ENCODE peak calls at places on chromosomes 2 and 18, in six cellular contexts. S is IMR-90, O is trophoblast cell, K is H1, B is H9, X is mesenchymal stem cell. Q is an unnamed sample.

GRCh38 chr2:32678825-32679224 is 51.0 kb downstream of the TTC27 start:
- DNase-seq in O (no peak), S (peak; percentile 73), K (no peak), B (no peak), X (peak; percentile 31), Q (no peak)

GRCh38 chr2:12818416-12819097 is 101.8 kb downstream of the TRIB2 start:
- DNase-seq in K (no peak), O (no peak), S (no peak), X (no peak), B (no peak), Q (no peak)

GRCh38 chr2:39837856-39838453 is 58.9 kb upstream of the THUMPD2 start:
- DNase-seq in K (peak; percentile 73), O (peak; percentile 76), X (peak; percentile 53), B (peak; percentile 65), S (peak; percentile 42), Q (no peak)

GRCh38 chr2:160932960-160933359 is 227.3 kb upstream of the TANK start:
- DNase-seq in K (no peak), B (no peak), S (peak; percentile 85), X (peak; percentile 91), O (peak; percentile 90), Q (no peak)

GRCh38 chr2:31729442-31730092 is 148.8 kb upstream of the SRD5A2 start:
- DNase-seq in S (peak; percentile 35), K (no peak), B (peak; percentile 44), O (peak; percentile 47), X (peak; percentile 1), Q (no peak)

GRCh38 chr2:162318280-162319222 is at the start of gene IFIH1:
- DNase-seq in S (peak; percentile 89), K (peak; percentile 71), X (peak; percentile 97), B (peak; percentile 73), O (peak; percentile 94), Q (peak; percentile 39)

GRCh38 chr2:120231564-120231973 is 8.4 kb upstream of the TMEM185B start:
- DNase-seq in X (no peak), O (no peak), S (no peak), B (peak; percentile 14), K (no peak), Q (no peak)

GRCh38 chr2:99153921-99154604 is 679 bp downstream of the TSGA10 start:
- DNase-seq in X (no peak), B (no peak), K (no peak), O (no peak), S (peak; percentile 10), Q (no peak)

GRCh38 chr2:140122001-140122400 is 1341.8 kb upstream of the NXPH2 start:
- DNase-seq in O (no peak), K (no peak), X (peak; percentile 22), B (no peak), S (no peak), Q (no peak)

GRCh38 chr2:52072949-52073348 is 1041.0 kb upstream of the NRXN1 start:
- DNase-seq in X (no peak), K (no peak), S (no peak), O (no peak), B (no peak), Q (no peak)

GRCh38 chr18:31979714-31980113 is 36.8 kb upstream of the TRAPPC8 start:
- DNase-seq in K (no peak), S (no peak), O (no peak), B (no peak), X (no peak), Q (no peak)

GRCh38 chr18:24228661-24229053 is 89.8 kb downstream of the CABYR start:
- DNase-seq in K (no peak), X (no peak), S (peak; percentile 21), B (no peak), O (no peak), Q (no peak)

DNA sequence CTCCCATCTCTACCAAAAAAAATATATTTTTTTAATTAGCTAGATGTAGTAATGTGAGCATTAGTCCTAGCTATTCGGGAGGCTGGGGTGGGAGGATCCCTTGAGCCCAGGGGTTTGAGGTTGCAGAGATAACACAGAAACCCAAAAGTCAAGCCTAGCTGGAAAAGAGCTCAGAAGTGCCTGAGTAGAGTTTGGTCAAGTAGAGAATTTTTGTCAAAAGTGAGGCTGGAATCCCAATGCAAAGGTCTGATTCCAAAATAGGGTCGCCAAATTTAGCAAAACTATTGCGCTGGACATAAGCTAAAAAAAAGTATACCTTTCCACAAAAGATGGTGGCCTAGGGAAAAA is 15.5 kb upstream of the MSH6 start:
- DNase-seq in K (no peak), X (no peak), O (peak; percentile 35), S (no peak), B (no peak), Q (no peak)
- H3K14ac ChIP-seq in K (no peak overlapping the region), X (no peak overlapping the region), O (no peak overlapping the region), S (no peak overlapping the region), B (no peak overlapping the region), Q (no peak overlapping the region)

GRCh38 chr2:64500549-64500948 is 23.6 kb upstream of the AFTPH start:
- DNase-seq in B (no peak), X (no peak), O (no peak), S (no peak), K (peak; percentile 23), Q (no peak)
- H3K27me3 ChIP-seq in B (no peaks in the 10 kb centered on the region), X (peaks cover 25% of the 10 kb centered on the region), O (no peaks in the 10 kb centered on the region), S (peaks cover 62% of the 10 kb centered on the region), K (no peaks in the 10 kb centered on the region), Q (peaks cover 8% of the 10 kb centered on the region)

GRCh38 chr2:181818826-181819225 is 72.7 kb upstream of the ITPRID2 start:
- DNase-seq in S (no peak), X (no peak), K (no peak), O (no peak), B (no peak), Q (no peak)
- H4K91ac ChIP-seq in S (no peak overlapping the region), X (no peak overlapping the region), K (no peak overlapping the region), O (no peak overlapping the region), B (no peak overlapping the region), Q (no peak overlapping the region)

DNA sequence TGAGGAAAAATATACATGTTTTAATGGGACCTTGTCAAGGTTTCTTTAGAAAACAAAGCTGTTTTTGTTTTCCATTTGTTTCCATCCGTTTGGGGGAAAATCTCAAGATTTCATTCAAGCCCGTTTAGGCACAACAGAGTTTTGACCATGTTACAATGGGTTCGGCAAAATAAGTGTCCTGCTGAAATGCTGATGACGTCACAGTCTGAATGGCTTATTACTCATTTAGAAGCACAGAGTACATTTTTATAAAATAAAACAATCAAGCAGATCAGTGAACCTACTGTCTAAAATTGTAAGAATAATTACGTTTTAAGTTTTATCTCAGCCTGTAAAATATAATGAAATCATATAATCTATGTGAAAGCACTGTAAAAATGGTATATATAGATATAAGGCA is 174.2 kb downstream of the MYT1L start:
- DNase-seq in S (no peak), K (no peak), O (no peak), X (no peak), B (no peak), Q (no peak)
- H3K14ac ChIP-seq in S (no peak overlapping the region), K (no peak overlapping the region), O (no peak overlapping the region), X (no peak overlapping the region), B (no peak overlapping the region), Q (no peak overlapping the region)

DNA sequence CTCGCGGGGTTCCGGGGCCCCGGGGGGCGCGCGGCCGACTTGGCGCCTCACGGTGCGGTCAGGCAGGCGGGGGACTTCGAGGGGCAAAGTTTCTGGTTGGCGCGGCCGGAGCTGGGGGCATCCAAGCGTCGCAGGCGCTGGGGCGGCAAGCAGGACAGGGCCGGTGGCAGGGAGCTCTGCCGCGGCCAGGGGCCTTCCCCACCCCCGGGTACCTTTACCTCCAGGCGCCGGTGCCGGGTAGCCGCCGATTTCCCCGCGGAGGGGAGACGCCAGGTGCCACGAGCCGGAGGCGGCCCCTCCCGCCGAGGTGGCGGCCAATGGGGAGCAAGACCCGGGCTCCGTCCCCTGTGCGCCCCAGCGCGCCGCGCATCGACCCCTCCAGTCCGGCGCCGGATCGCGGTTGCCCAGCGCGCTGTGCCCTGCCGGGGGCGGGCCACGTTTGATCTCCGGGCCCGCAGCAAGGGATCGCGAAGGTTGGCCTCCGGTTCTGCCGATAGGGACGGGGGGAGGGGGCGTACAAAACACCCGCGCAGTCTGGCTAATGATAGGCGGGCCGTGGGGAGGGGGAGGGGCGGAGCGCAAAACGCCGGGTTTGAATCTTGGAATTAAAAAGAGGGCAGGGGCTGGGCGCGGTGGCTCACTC is at the start of gene ST8SIA5:
- DNase-seq in O (no peak), K (peak; percentile 88), X (peak; percentile 10), S (no peak), B (peak; percentile 79), Q (peak; percentile 40)
- H3K27me3 ChIP-seq in O (peaks cover 51% of the 10 kb centered on the region), K (peaks cover 17% of the 10 kb centered on the region), X (peaks cover 70% of the 10 kb centered on the region), S (peaks cover 61% of the 10 kb centered on the region), B (peaks cover 25% of the 10 kb centered on the region), Q (peaks cover 90% of the 10 kb centered on the region)

GRCh38 chr2:66696856-66697255 is 261.9 kb downstream of the MEIS1 start:
- DNase-seq in S (peak; percentile 24), X (no peak), O (no peak), B (no peak), K (no peak), Q (no peak)

GRCh38 chr2:66694087-66694858 is 259.3 kb downstream of the MEIS1 start:
- DNase-seq in B (no peak), O (no peak), X (no peak), S (no peak), K (no peak), Q (no peak)

GRCh38 chr2:66697346-66697745 is 262.4 kb downstream of the MEIS1 start:
- DNase-seq in B (no peak), O (no peak), X (no peak), S (no peak), K (no peak), Q (no peak)

GRCh38 chr2:66695211-66695735 is 260.3 kb downstream of the MEIS1 start:
- DNase-seq in O (no peak), B (no peak), S (no peak), K (no peak), X (no peak), Q (no peak)

DNA sequence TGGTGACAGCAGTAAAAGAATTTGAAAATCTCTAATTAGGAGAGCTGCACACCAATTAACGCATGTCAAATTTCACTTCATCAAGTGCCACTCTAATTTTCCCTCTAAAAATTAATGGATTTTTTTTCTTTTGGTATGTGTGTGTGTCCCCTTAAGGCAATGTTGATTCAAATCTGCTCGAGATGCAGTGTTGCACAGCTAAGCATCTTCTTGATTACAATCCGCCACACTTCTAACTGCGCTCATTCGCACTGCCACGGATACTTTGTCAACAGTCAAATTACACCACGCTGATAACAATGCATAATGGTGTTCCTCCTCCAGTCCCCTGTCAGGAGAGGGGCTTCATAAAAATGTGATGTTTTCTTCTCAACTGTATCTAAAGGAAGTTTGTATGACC is 261.4 kb downstream of the MEIS1 start:
- DNase-seq in S (no peak), K (no peak), X (no peak), B (no peak), O (no peak), Q (no peak)
- H4K91ac ChIP-seq in S (no peak overlapping the region), K (no peak overlapping the region), X (no peak overlapping the region), B (no peak overlapping the region), O (no peak overlapping the region), Q (no peak overlapping the region)

DNA sequence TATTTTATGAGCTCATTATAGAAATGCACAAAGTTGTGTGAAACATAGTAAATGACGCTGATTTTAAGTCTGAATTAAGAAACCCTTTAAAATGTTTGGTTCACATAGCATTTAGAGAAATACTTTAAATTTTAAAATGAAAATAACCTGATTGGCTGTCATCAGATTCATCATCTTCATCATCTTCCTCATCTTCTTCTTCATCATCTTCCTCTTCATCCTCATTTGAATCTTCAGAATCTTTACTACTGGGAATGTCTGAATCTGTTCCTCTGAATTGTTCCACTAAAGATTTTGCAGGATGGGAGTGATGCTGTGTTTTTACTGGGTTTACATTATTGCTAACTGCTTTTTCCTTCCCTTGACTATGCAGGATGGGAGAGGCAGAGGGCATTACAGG is 146.1 kb upstream of the WDSUB1 start:
- DNase-seq in B (no peak), X (no peak), S (no peak), O (no peak), K (no peak), Q (no peak)
- H3K14ac ChIP-seq in B (no peak overlapping the region), X (no peak overlapping the region), S (no peak overlapping the region), O (no peak overlapping the region), K (no peak overlapping the region), Q (no peak overlapping the region)

Q was measured in neuronal stem cell.